ENCODE peak calls at places on chromosome 21, in six cellular contexts. F is fibroblast of lung; I is CD4-positive, alpha-beta memory T cell; B is CD8-positive, alpha-beta memory T cell; P is NT2/D1; J is pancreas. M is an unnamed sample.

GRCh38 chr21:31609081-31609480 is 50.4 kb upstream of the SOD1 start:
- DNase-seq in P (peak), I (no peak), J (no peak), B (no peak), F (no peak), M (peak)

GRCh38 chr21:35491114-35491513 is 442.0 kb upstream of the RUNX1 start:
- DNase-seq in P (no peak), B (no peak), J (no peak), F (no peak), I (no peak), M (no peak)

GRCh38 chr21:34533938-34534337 is 21.9 kb upstream of the KCNE1 start:
- DNase-seq in I (no peak), J (no peak), B (no peak), F (no peak), P (no peak), M (no peak)

GRCh38 chr21:34703566-34703965 is 34.8 kb downstream of the CLIC6 start:
- DNase-seq in J (no peak), B (no peak), P (no peak), I (no peak), F (no peak), M (no peak)

GRCh38 chr21:14750041-14750440 is 203.9 kb upstream of the SAMSN1 start:
- DNase-seq in J (no peak), P (no peak), I (no peak), F (no peak), B (no peak), M (no peak)

GRCh38 chr21:31880816-31881215 is 8.0 kb downstream of the HUNK start:
- DNase-seq in J (no peak), P (no peak), I (no peak), B (no peak), F (no peak), M (no peak)

GRCh38 chr21:36396971-36397370 is 11.8 kb downstream of the CHAF1B start:
- DNase-seq in I (no peak), B (no peak), F (no peak), J (no peak), P (no peak), M (no peak)

GRCh38 chr21:38787461-38788274 is 18.1 kb upstream of the ETS2 start:
- DNase-seq in I (no peak), F (peak), P (no peak), B (no peak), J (peak), M (peak)

GRCh38 chr21:34061983-34062382 is 11.4 kb upstream of the MRPS6 start:
- DNase-seq in B (no peak), P (no peak), J (no peak), F (no peak), I (no peak), M (no peak)

GRCh38 chr21:17673261-17674020 is 60.7 kb upstream of the BTG3 start:
- DNase-seq in I (no peak), J (no peak), F (peak), P (peak), B (no peak), M (peak)

GRCh38 chr21:43808832-43809251 is 19.5 kb downstream of the RRP1 start:
- DNase-seq in F (no peak), I (no peak), J (no peak), P (no peak), B (no peak), M (no peak)

GRCh38 chr21:39176312-39176711 is 6.9 kb downstream of the PSMG1 start:
- DNase-seq in J (no peak), B (no peak), F (peak), I (no peak), P (no peak), M (no peak)

GRCh38 chr21:34522284-34522683 is 10.3 kb upstream of the KCNE1 start:
- DNase-seq in F (no peak), I (no peak), B (no peak), P (no peak), J (no peak), M (no peak)

GRCh38 chr21:38295997-38296764 is 39.4 kb downstream of the KCNJ15 start:
- DNase-seq in J (no peak), B (no peak), F (peak), I (no peak), P (no peak), M (peak)

GRCh38 chr21:38858429-38859205 is 52.9 kb downstream of the ETS2 start:
- DNase-seq in I (no peak), F (no peak), B (no peak), P (no peak), J (no peak), M (no peak)

GRCh38 chr21:30436986-30437385 is 3.1 kb upstream of the KRTAP15-1 start:
- DNase-seq in P (no peak), B (no peak), I (no peak), F (no peak), J (no peak), M (no peak)

GRCh38 chr21:24727803-24728425 is 879.4 kb downstream of the MRPL39 start:
- DNase-seq in J (no peak), I (no peak), P (no peak), B (no peak), F (peak), M (no peak)

GRCh38 chr21:14691924-14692323 is 145.8 kb upstream of the SAMSN1 start:
- DNase-seq in F (no peak), B (no peak), J (no peak), I (no peak), P (no peak), M (no peak)

GRCh38 chr21:36320421-36321324 is 676 bp downstream of the MORC3 start:
- DNase-seq in I (peak), F (peak), P (peak), B (no peak), J (no peak), M (peak)

GRCh38 chr21:30518876-30519275 is 16.9 kb upstream of the KRTAP19-5 start:
- DNase-seq in I (no peak), J (no peak), B (no peak), F (no peak), P (no peak), M (no peak)

GRCh38 chr21:43817157-43818086 is 28.0 kb downstream of the RRP1 start:
- DNase-seq in F (no peak), B (no peak), J (no peak), I (no peak), P (no peak), M (no peak)

GRCh38 chr21:17989780-17990179 is 170.6 kb upstream of the C21orf91 start:
- DNase-seq in P (peak), I (no peak), B (no peak), J (no peak), F (no peak), M (no peak)

GRCh38 chr21:38478782-38479181 is 19.5 kb downstream of the ERG start:
- DNase-seq in I (no peak), P (no peak), J (no peak), F (peak), B (no peak), M (peak)

GRCh38 chr21:34691396-34692032 is 22.7 kb downstream of the CLIC6 start:
- DNase-seq in I (no peak), J (no peak), F (no peak), P (no peak), B (no peak), M (no peak)

GRCh38 chr21:15853126-15853525 is 123.3 kb downstream of the USP25 start:
- DNase-seq in I (no peak), J (no peak), P (no peak), F (no peak), B (no peak), M (no peak)

GRCh38 chr21:36075171-36075570 is 5.3 kb downstream of the CBR1 start:
- DNase-seq in B (no peak), F (no peak), J (no peak), P (no peak), I (no peak), M (no peak)

GRCh38 chr21:30216041-30216723 is at the start of gene CLDN8:
- DNase-seq in I (no peak), J (peak), F (no peak), P (no peak), B (no peak), M (no peak)

GRCh38 chr21:31455506-31455905 is 111.4 kb upstream of the TIAM1 start:
- DNase-seq in F (no peak), P (no peak), I (no peak), J (no peak), B (no peak), M (no peak)

GRCh38 chr21:36344931-36345330 is 24.9 kb downstream of the MORC3 start:
- DNase-seq in J (no peak), I (no peak), F (no peak), P (no peak), B (no peak), M (no peak)

GRCh38 chr21:40146201-40146890 is 279.1 kb downstream of the PCP4 start:
- DNase-seq in I (no peak), J (no peak), F (no peak), B (no peak), P (no peak), M (no peak)

GRCh38 chr21:36385909-36386642 is 884 bp downstream of the CHAF1B start:
- DNase-seq in J (no peak), B (no peak), I (no peak), P (no peak), F (no peak), M (peak)

GRCh38 chr21:34926784-34927548 is 122.1 kb downstream of the RUNX1 start:
- DNase-seq in B (no peak), F (peak), P (no peak), I (no peak), J (peak), M (peak)

GRCh38 chr21:27840273-27840672 is 873.4 kb upstream of the ADAMTS5 start:
- DNase-seq in I (no peak), J (no peak), F (no peak), B (no peak), P (no peak), M (no peak)

GRCh38 chr21:35475006-35475405 is 425.9 kb upstream of the RUNX1 start:
- DNase-seq in F (peak), I (no peak), B (no peak), P (no peak), J (no peak), M (peak)

GRCh38 chr21:30340714-30341573 is 3.5 kb upstream of the KRTAP27-1 start:
- DNase-seq in I (peak), P (peak), J (no peak), F (peak), B (no peak), M (peak)

GRCh38 chr21:38223893-38224540 is 32.8 kb upstream of the KCNJ15 start:
- DNase-seq in F (peak), I (no peak), B (no peak), P (peak), J (no peak), M (peak)

DNA sequence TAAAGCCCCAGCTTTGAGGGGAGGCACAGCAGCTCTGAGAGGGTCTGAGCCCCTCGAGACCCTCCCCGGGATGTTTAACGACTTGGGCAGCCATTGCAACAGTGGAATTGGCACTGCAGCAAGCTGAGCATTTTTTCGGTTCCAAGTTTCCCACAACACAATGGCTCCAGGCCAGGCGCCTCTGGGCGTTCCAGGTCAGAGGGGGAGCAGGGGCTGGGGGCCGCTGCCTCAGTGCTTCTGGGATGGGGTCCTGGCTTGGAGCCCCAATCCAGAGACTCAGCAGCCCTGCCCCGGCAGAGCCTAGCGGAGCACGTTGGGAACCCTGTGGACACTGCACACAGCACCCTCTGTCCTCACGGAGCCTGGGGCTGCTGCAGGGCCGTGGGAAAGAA is 50.0 kb downstream of the COL18A1 start:
- DNase-seq in J (no peak), B (no peak), P (no peak), I (no peak), F (peak), M (peak)
- H3K4me3 ChIP-seq in J (no peak), B (no peak), P (no peak), I (no peak), F (peak), M (no peak)

DNA sequence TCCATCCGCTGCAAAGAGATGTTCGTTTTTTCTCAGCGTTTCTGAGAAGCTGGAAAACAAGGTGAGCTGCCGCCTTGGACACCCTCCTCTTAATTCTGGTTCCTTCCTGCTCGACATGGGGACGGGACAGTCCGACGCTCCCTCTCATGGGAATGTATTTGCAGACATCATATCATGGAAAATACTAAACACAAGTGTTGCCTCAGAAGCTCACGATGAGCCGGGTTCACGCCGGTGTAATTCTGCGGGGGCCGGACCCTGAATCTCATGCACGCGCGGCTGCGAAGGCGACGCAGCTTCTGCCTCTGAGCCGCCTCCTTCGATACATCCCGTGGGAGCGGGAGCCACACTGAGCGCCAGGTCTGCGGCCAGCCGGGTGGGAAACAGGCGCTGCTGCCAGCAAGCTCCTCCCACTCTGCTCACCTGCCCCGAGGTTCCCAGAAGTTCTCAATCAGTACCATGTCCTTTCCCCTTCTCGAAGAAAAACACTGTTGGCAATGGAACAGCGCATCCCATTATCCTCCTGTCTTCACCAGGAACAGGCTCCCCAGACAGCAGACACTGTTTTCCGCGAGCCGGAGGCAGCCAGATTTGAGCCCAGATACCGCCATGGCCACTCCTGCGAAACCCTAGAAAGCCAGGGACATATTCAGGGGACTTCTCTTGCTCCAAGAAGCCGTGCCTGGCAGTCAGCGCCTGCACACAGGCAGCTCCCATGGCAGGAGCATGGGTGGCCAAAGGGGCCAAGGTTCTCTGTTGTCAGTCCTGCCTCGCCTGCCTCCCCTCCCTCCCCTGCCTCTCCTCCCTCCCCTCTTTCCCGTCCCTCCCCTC is 98.0 kb downstream of the WDR4 start:
- DNase-seq in P (no peak), J (peak), I (no peak), F (no peak), B (no peak), M (no peak)
- H3K4me3 ChIP-seq in P (peak), J (no peak), I (no peak), F (no peak), B (no peak), M (no peak)

GRCh38 chr21:26715116-26715515 is 130.1 kb downstream of the ADAMTS1 start:
- DNase-seq in B (no peak), J (no peak), P (no peak), F (no peak), I (no peak), M (no peak)

GRCh38 chr21:26717146-26717739 is 128.0 kb downstream of the ADAMTS1 start:
- DNase-seq in I (peak), F (no peak), B (no peak), J (no peak), P (no peak), M (peak)

GRCh38 chr21:26715878-26716506 is 129.2 kb downstream of the ADAMTS1 start:
- DNase-seq in J (peak), B (no peak), P (peak), F (peak), I (no peak), M (peak)

GRCh38 chr21:26719750-26720149 is 125.5 kb downstream of the ADAMTS1 start:
- DNase-seq in J (no peak), F (no peak), I (no peak), B (no peak), P (no peak), M (no peak)
- H3K4me3 ChIP-seq in J (no peak), F (no peak), I (no peak), B (no peak), P (no peak), M (no peak)

DNA sequence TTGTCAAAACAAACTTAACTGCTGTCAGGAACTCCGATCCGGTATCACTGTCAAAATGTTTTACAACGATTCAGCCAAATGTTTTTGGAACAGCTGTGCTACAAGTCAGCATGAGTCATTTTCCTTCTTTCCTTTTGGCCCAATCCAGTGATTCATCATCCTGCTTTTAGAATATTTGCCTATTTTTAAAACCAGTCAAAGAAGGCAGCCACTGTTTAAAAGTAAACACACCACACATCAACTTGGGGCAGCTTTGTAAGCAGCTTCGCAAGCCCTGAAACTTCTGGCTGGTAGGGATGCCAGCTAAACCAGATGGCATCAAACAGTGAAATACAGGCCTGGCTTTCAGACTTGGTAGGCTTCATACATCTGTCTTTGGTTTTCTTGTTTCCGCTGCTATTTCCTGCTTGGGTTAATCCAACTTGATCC is 14.9 kb downstream of the MAP3K7CL start:
- DNase-seq in J (no peak), P (no peak), I (no peak), F (peak), B (no peak), M (peak)
- H3K4me3 ChIP-seq in J (no peak), P (no peak), I (no peak), F (no peak), B (no peak), M (no peak)

GRCh38 chr21:33036430-33037162 is 10.9 kb downstream of the OLIG2 start:
- DNase-seq in B (no peak), I (no peak), F (peak), P (no peak), J (no peak), M (peak)
- H3K4me3 ChIP-seq in B (no peak), I (no peak), F (no peak), P (no peak), J (no peak), M (no peak)

DNA sequence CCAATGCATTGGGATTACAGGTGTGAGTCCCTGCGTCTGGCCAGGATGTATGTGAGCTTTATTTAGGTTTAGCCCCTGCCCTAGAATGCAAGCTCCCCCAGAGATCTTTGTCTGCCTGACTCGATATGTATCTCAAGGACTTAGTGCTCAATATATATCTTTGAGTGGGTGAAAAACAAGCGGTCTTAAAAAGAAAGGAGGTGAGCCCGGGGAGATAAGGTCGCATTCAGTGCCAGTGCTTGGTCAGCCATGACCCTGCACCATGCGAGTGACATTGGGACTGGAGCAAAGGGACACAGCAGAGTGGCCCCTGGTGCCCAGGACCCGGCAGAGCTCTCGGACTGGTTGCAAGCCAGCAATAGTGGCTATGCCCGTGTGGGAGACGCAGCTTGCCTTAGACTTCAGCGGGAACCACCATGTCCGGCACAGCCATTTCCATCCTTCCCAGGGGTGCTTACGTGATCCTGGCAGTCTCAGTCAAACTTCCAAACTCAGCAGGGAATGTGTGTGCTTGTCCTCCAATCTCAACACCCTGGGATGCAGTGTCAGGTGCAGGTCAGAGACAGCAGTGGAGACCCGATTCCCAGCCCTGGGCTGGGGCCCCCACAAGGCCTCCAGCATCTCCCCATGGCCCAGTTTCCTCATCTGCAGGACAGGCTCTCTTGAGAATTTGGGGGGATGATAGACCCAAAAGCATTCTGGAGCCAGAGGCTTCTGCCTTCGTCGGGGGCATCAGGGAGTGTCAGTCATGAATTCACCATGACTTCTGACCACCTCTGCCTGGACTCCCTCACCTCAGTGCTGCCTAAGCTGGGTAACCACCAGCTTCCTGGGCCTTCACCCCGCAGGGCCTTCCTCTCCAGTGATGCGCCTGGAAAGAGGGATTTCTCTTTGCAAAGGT is 1.8 kb downstream of the MX2 start:
- DNase-seq in J (no peak), P (no peak), I (no peak), F (no peak), B (no peak), M (no peak)
- H3K4me3 ChIP-seq in J (no peak), P (no peak), I (peak), F (no peak), B (peak), M (no peak)

GRCh38 chr21:42527489-42528158 is 14.0 kb downstream of the SLC37A1 start:
- DNase-seq in F (no peak), J (no peak), P (no peak), B (peak), I (peak), M (peak)
- H3K4me3 ChIP-seq in F (peak), J (no peak), P (no peak), B (peak), I (peak), M (no peak)

DNA sequence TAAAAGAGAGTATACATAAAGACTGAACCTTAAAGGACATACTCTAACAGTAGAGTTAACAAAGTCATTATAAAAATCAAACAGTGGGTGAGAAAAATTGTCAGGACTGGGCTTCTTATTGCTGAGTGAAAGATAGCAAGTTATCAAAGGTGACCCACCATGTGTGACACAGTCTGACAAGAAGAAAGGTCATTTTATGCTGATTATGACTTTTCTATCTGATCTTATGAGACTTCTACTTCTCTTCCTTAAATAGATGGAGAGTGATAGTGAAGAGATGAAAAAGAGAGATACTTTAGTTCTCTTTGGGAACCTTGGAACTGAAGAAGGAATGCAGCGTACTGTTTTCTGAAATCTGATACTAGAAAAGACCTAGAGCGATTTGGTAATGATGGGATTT is 2157.1 kb downstream of the NCAM2 start:
- DNase-seq in P (no peak), F (no peak), J (no peak), B (no peak), I (no peak), M (no peak)
- H3K4me3 ChIP-seq in P (no peak), F (no peak), J (no peak), B (no peak), I (no peak), M (no peak)